ENCODE peak calls at places on chromosomes 2 and 18, in ten cellular contexts. F is upper lobe of right lung, X is epithelial cell of esophagus, I is cardiac muscle cell, N is BJ, V is mammary epithelial cell, G is foreskin fibroblast, D is uterus, A is fibroblast of mammary gland, J is PC-9. L is an unnamed sample.

GRCh38 chr2:231605607-231606091 is 13.0 kb downstream of the TEX44 start:
- DNase-seq in I (no peak), D (no peak), V (no peak), N (no peak), J (no peak), F (no peak), X (no peak), A (no peak), G (no peak), L (no peak)

GRCh38 chr2:117299451-117299850 is 515.0 kb upstream of the DDX18 start:
- DNase-seq in V (no peak), J (no peak), D (no peak), N (no peak), F (no peak), X (no peak), G (no peak), A (no peak), I (no peak), L (no peak)

GRCh38 chr2:177983183-177983788 is 89.3 kb downstream of the PDE11A start:
- DNase-seq in D (no peak), V (peak), G (peak), X (peak), N (no peak), I (peak), J (peak), A (peak), F (no peak), L (no peak)

GRCh38 chr18:79697976-79698375 is 18.4 kb downstream of the CTDP1 start:
- DNase-seq in D (no peak), X (no peak), I (no peak), J (no peak), F (no peak), G (no peak), N (no peak), V (no peak), A (no peak), L (no peak)

GRCh38 chr18:80104364-80104779 is 4.7 kb upstream of the ADNP2 start:
- DNase-seq in N (no peak), F (no peak), X (no peak), G (no peak), V (no peak), D (no peak), A (no peak), I (no peak), J (no peak), L (no peak)

GRCh38 chr18:39178171-39178570 is 1612.6 kb upstream of the CELF4 start:
- DNase-seq in D (no peak), N (no peak), J (no peak), A (no peak), X (no peak), G (no peak), I (no peak), F (no peak), V (no peak), L (no peak)

GRCh38 chr18:3966985-3967856 is 487.9 kb downstream of the DLGAP1 start:
- DNase-seq in D (no peak), N (no peak), F (no peak), V (peak), A (peak), X (peak), I (no peak), J (peak), G (no peak), L (peak)

GRCh38 chr2:166293984-166294383 is 81.8 kb downstream of the SCN9A start:
- DNase-seq in F (no peak), V (no peak), I (no peak), J (no peak), A (peak), X (no peak), D (no peak), N (no peak), G (peak), L (no peak)

GRCh38 chr2:225756198-225756597 is 356.7 kb downstream of the NYAP2 start:
- DNase-seq in I (no peak), X (no peak), A (no peak), J (no peak), D (no peak), V (no peak), N (no peak), F (no peak), G (no peak), L (no peak)

GRCh38 chr2:237483018-237483731 is 3.9 kb upstream of the MLPH start:
- DNase-seq in I (no peak), D (no peak), N (no peak), V (peak), G (peak), X (peak), A (peak), F (peak), J (peak), L (peak)

GRCh38 chr18:13620206-13620672 is 106.1 kb downstream of the FAM210A start:
- DNase-seq in X (no peak), F (no peak), G (no peak), A (no peak), D (no peak), V (no peak), N (no peak), I (no peak), J (no peak), L (no peak)

GRCh38 chr2:54106631-54107454 is 8.6 kb upstream of the ACYP2 start:
- DNase-seq in G (peak), N (no peak), F (no peak), A (peak), J (peak), D (no peak), V (peak), I (peak), X (peak), L (no peak)

GRCh38 chr2:39313575-39313974 is 69.8 kb upstream of the CDKL4 start:
- DNase-seq in V (peak), I (no peak), G (peak), A (peak), D (no peak), X (peak), J (no peak), F (no peak), N (peak), L (peak)

GRCh38 chr2:3222636-3223035 is 155.0 kb downstream of the EIPR1 start:
- DNase-seq in G (no peak), J (peak), A (no peak), X (no peak), I (no peak), D (no peak), F (no peak), N (no peak), V (no peak), L (no peak)

GRCh38 chr2:12728221-12728777 is 11.6 kb downstream of the TRIB2 start:
- DNase-seq in N (no peak), A (no peak), G (no peak), F (no peak), X (no peak), D (no peak), V (no peak), I (no peak), J (no peak), L (no peak)

GRCh38 chr2:148167241-148167766 is 146.4 kb downstream of the MBD5 start:
- DNase-seq in G (no peak), F (no peak), J (no peak), X (no peak), N (no peak), D (no peak), V (no peak), I (no peak), A (no peak), L (no peak)

GRCh38 chr2:148162860-148163259 is 142.0 kb downstream of the MBD5 start:
- DNase-seq in V (no peak), X (no peak), N (no peak), I (no peak), J (no peak), D (no peak), G (no peak), F (no peak), A (no peak), L (no peak)

GRCh38 chr2:148167855-148168254 is 147.0 kb downstream of the MBD5 start:
- DNase-seq in I (no peak), D (no peak), J (no peak), A (no peak), V (no peak), F (no peak), N (no peak), X (no peak), G (no peak), L (no peak)

GRCh38 chr2:148161909-148162308 is 141.0 kb downstream of the MBD5 start:
- DNase-seq in A (no peak), V (no peak), N (no peak), I (no peak), G (no peak), F (no peak), D (no peak), X (no peak), J (no peak), L (no peak)

DNA sequence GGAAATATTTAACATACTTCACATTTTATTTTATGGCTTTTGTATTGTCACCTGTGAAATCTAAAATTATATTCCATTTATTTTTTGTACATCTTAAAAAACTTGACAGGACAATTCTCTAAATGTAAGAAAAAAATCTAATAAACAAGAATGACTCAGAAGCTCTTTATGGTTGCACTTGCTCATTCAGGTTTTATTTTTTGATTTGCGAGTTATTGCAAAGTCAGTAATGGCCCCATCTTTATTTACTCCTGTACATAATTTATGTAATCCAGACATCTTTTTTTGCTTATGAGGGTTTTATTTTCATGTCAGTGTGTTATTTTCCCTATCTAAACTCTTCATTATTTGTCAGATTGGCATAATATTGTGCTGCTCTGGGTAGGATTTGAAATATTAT is 145.1 kb downstream of the MBD5 start:
- DNase-seq in F (no peak), N (peak), A (no peak), V (no peak), G (no peak), D (no peak), J (no peak), I (no peak), X (no peak), L (no peak)
- TF ChIP-seq CTCF in F (no peak), N (no peak), A (no peak), V (no peak), G (no peak), D (no peak), J (no peak), I (no peak), X (no peak), L (no peak)

GRCh38 chr18:74241426-74241825 is 50.3 kb downstream of the CYB5A start:
- DNase-seq in I (no peak), J (no peak), X (no peak), A (no peak), F (no peak), D (no peak), G (no peak), N (no peak), V (no peak), L (no peak)

GRCh38 chr18:74244554-74244953 is 47.2 kb downstream of the CYB5A start:
- DNase-seq in J (no peak), D (no peak), F (no peak), N (no peak), I (no peak), V (no peak), A (no peak), G (no peak), X (peak), L (no peak)

GRCh38 chr18:74243127-74243526 is 48.6 kb downstream of the CYB5A start:
- DNase-seq in A (no peak), X (no peak), F (no peak), J (no peak), D (no peak), G (no peak), I (no peak), N (no peak), V (no peak), L (no peak)

GRCh38 chr18:74241970-74242369 is 49.8 kb downstream of the CYB5A start:
- DNase-seq in N (no peak), X (no peak), I (no peak), D (no peak), J (no peak), G (no peak), A (no peak), F (no peak), V (no peak), L (no peak)

GRCh38 chr18:74242451-74243096 is 49.2 kb downstream of the CYB5A start:
- DNase-seq in J (no peak), D (no peak), X (no peak), N (no peak), G (no peak), V (no peak), A (peak), I (peak), F (no peak), L (no peak)
- H3K4me3 ChIP-seq in J (no peak), D (no peak), X (no peak), N (no peak), G (no peak), V (no peak), A (no peak), I (no peak), F (no peak), L (no peak)

GRCh38 chr2:17878222-17879136 is at the start of gene KCNS3:
- DNase-seq in J (peak), A (peak), I (peak), D (peak), X (peak), F (peak), N (no peak), G (peak), V (peak), L (no peak)

GRCh38 chr2:17877811-17878221 is 651 bp upstream of the KCNS3 start:
- DNase-seq in N (no peak), J (no peak), X (peak), G (no peak), V (peak), D (no peak), A (peak), F (no peak), I (peak), L (no peak)

GRCh38 chr2:17879913-17880274 is 1.4 kb downstream of the KCNS3 start:
- DNase-seq in I (no peak), V (no peak), N (no peak), G (no peak), F (no peak), D (no peak), A (no peak), J (no peak), X (peak), L (no peak)

GRCh38 chr2:17876590-17876989 is 1.9 kb upstream of the KCNS3 start:
- DNase-seq in N (no peak), V (no peak), G (no peak), F (no peak), X (no peak), D (no peak), I (no peak), J (no peak), A (no peak), L (no peak)

GRCh38 chr2:17879137-17879912 is 858 bp downstream of the KCNS3 start:
- DNase-seq in N (no peak), F (peak), I (peak), G (peak), D (peak), J (peak), V (peak), A (peak), X (peak), L (no peak)
- TF ChIP-seq CTCF in N (peak), F (peak), I (peak), G (peak), D (no peak), J (peak), V (peak), A (peak), X (peak), L (peak)

DNA sequence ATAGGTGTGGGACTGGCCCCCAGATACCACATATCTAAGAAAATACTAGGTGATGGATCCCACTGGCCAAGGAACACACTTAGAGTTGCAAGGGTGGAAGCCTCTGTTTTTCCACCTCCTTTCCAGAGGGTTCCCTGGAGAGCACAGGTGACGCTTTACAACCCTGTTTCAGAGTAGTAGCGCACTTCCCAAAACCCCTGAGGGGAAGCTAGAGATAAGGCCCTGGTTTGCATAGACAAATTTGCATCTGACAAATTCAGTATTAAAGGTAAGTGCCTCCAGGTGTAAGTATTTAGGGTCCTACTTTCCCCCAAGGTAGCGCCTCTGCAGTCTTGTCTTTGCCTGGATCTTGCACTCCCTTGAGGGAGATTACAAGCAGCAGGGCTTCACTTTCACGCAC is 474 bp upstream of the CERKL start:
- DNase-seq in I (no peak), N (no peak), G (no peak), A (no peak), D (no peak), J (no peak), F (no peak), V (no peak), X (no peak), L (no peak)
- H3K4me3 ChIP-seq in I (peak), N (no peak), G (peak), A (peak), D (no peak), J (peak), F (peak), V (no peak), X (no peak), L (no peak)

GRCh38 chr2:229910832-229911412 is 10.9 kb downstream of the TRIP12 start:
- DNase-seq in X (peak), F (no peak), D (no peak), N (no peak), G (no peak), V (peak), I (peak), A (peak), J (no peak), L (no peak)
- TF ChIP-seq CTCF in X (peak), F (peak), D (no peak), N (peak), G (peak), V (peak), I (peak), A (peak), J (no peak), L (peak)